ENCODE peak calls at places on chromosome 14, in eight cellular contexts. One of them, this sample, is unnamed.
A peak's percentile ranks its signal among the peaks of the same experiment; 100 is the strongest.

GRCh38 chr14:34883954-34884353 is 8.8 kb upstream of the BAZ1A start:
- DNase-seq in suprapubic skin: no peak
- DNase-seq in Peyer's patch: no peak
- DNase-seq in right cardiac atrium: no peak
- DNase-seq in heart right ventricle: no peak
- DNase-seq in psoas muscle: no peak
- DNase-seq in aorta: no peak
- DNase-seq in RWPE2: no peak
- DNase-seq in this sample: no peak

GRCh38 chr14:88987516-88987915 is 163.1 kb downstream of the TTC8 start:
- DNase-seq in suprapubic skin: no peak
- DNase-seq in Peyer's patch: no peak
- DNase-seq in right cardiac atrium: no peak
- DNase-seq in heart right ventricle: no peak
- DNase-seq in psoas muscle: no peak
- DNase-seq in aorta: no peak
- DNase-seq in RWPE2: no peak
- DNase-seq in this sample: no peak

GRCh38 chr14:35390577-35391387 is 13.8 kb downstream of the NFKBIA start:
- DNase-seq in suprapubic skin: no peak
- DNase-seq in Peyer's patch: no peak
- DNase-seq in right cardiac atrium: no peak
- DNase-seq in heart right ventricle: no peak
- DNase-seq in psoas muscle: no peak
- DNase-seq in aorta: peak; percentile 33
- DNase-seq in RWPE2: no peak
- DNase-seq in this sample: no peak

GRCh38 chr14:45252356-45253069 is 489 bp downstream of the MIS18BP1 start:
- DNase-seq in suprapubic skin: no peak
- DNase-seq in Peyer's patch: peak; percentile 36
- DNase-seq in right cardiac atrium: peak; percentile 47
- DNase-seq in heart right ventricle: no peak
- DNase-seq in psoas muscle: no peak
- DNase-seq in aorta: no peak
- DNase-seq in RWPE2: no peak
- DNase-seq in this sample: peak; percentile 76

GRCh38 chr14:54761835-54762234 is 140.8 kb downstream of the GCH1 start:
- DNase-seq in suprapubic skin: no peak
- DNase-seq in Peyer's patch: no peak
- DNase-seq in right cardiac atrium: no peak
- DNase-seq in heart right ventricle: no peak
- DNase-seq in psoas muscle: no peak
- DNase-seq in aorta: no peak
- DNase-seq in RWPE2: no peak
- DNase-seq in this sample: no peak

GRCh38 chr14:43503508-43503907 is 1003.6 kb downstream of the FSCB start:
- DNase-seq in suprapubic skin: no peak
- DNase-seq in Peyer's patch: no peak
- DNase-seq in right cardiac atrium: no peak
- DNase-seq in heart right ventricle: no peak
- DNase-seq in psoas muscle: no peak
- DNase-seq in aorta: no peak
- DNase-seq in RWPE2: no peak
- DNase-seq in this sample: no peak

GRCh38 chr14:68564826-68565760 is 227.8 kb downstream of the ZFP36L1 start:
- DNase-seq in suprapubic skin: peak; percentile 60
- DNase-seq in Peyer's patch: no peak
- DNase-seq in right cardiac atrium: no peak
- DNase-seq in heart right ventricle: no peak
- DNase-seq in psoas muscle: no peak
- DNase-seq in aorta: no peak
- DNase-seq in RWPE2: no peak
- DNase-seq in this sample: no peak

GRCh38 chr14:59819446-59820088 is 51.0 kb downstream of the RTN1 start:
- DNase-seq in suprapubic skin: no peak
- DNase-seq in Peyer's patch: no peak
- DNase-seq in right cardiac atrium: peak; percentile 38
- DNase-seq in heart right ventricle: no peak
- DNase-seq in psoas muscle: peak; percentile 50
- DNase-seq in aorta: no peak
- DNase-seq in RWPE2: peak; percentile 56
- DNase-seq in this sample: peak; percentile 70

GRCh38 chr14:55926007-55926406 is 192.2 kb upstream of the PELI2 start:
- DNase-seq in suprapubic skin: no peak
- DNase-seq in Peyer's patch: no peak
- DNase-seq in right cardiac atrium: no peak
- DNase-seq in heart right ventricle: no peak
- DNase-seq in psoas muscle: no peak
- DNase-seq in aorta: no peak
- DNase-seq in RWPE2: no peak
- DNase-seq in this sample: no peak

GRCh38 chr14:65637780-65638179 is 225.2 kb downstream of the FUT8 start:
- DNase-seq in suprapubic skin: no peak
- DNase-seq in Peyer's patch: peak; percentile 29
- DNase-seq in right cardiac atrium: no peak
- DNase-seq in heart right ventricle: no peak
- DNase-seq in psoas muscle: no peak
- DNase-seq in aorta: no peak
- DNase-seq in RWPE2: no peak
- DNase-seq in this sample: no peak

GRCh38 chr14:51431033-51431709 is 191.1 kb downstream of the TMX1 start:
- DNase-seq in suprapubic skin: no peak
- DNase-seq in Peyer's patch: no peak
- DNase-seq in right cardiac atrium: no peak
- DNase-seq in heart right ventricle: no peak
- DNase-seq in psoas muscle: no peak
- DNase-seq in aorta: no peak
- DNase-seq in RWPE2: no peak
- DNase-seq in this sample: no peak

GRCh38 chr14:89237923-89238529 is 179.0 kb downstream of the FOXN3 start:
- DNase-seq in suprapubic skin: no peak
- DNase-seq in Peyer's patch: no peak
- DNase-seq in right cardiac atrium: no peak
- DNase-seq in heart right ventricle: no peak
- DNase-seq in psoas muscle: no peak
- DNase-seq in aorta: no peak
- DNase-seq in RWPE2: no peak
- DNase-seq in this sample: no peak

GRCh38 chr14:104465482-104466390 is 113.8 kb upstream of the C14orf180 start:
- DNase-seq in suprapubic skin: no peak
- DNase-seq in Peyer's patch: no peak
- DNase-seq in right cardiac atrium: no peak
- DNase-seq in heart right ventricle: no peak
- DNase-seq in psoas muscle: no peak
- DNase-seq in aorta: no peak
- DNase-seq in RWPE2: no peak
- DNase-seq in this sample: no peak

GRCh38 chr14:87430810-87431209 is 562.2 kb downstream of the GALC start:
- DNase-seq in suprapubic skin: no peak
- DNase-seq in Peyer's patch: no peak
- DNase-seq in right cardiac atrium: no peak
- DNase-seq in heart right ventricle: no peak
- DNase-seq in psoas muscle: no peak
- DNase-seq in aorta: no peak
- DNase-seq in RWPE2: peak; percentile 67
- DNase-seq in this sample: no peak

GRCh38 chr14:56522403-56522802 is 57.2 kb upstream of the TMEM260 start:
- DNase-seq in suprapubic skin: no peak
- DNase-seq in Peyer's patch: no peak
- DNase-seq in right cardiac atrium: no peak
- DNase-seq in heart right ventricle: no peak
- DNase-seq in psoas muscle: no peak
- DNase-seq in aorta: no peak
- DNase-seq in RWPE2: no peak
- DNase-seq in this sample: no peak

GRCh38 chr14:101017806-101018560 is 114.5 kb upstream of the RTL1 start:
- DNase-seq in suprapubic skin: no peak
- DNase-seq in Peyer's patch: no peak
- DNase-seq in right cardiac atrium: no peak
- DNase-seq in heart right ventricle: no peak
- DNase-seq in psoas muscle: no peak
- DNase-seq in aorta: no peak
- DNase-seq in RWPE2: peak; percentile 30
- DNase-seq in this sample: peak; percentile 12

GRCh38 chr14:22978873-22979671 is 3.3 kb downstream of the AJUBA start:
- DNase-seq in suprapubic skin: peak; percentile 81
- DNase-seq in Peyer's patch: no peak
- DNase-seq in right cardiac atrium: no peak
- DNase-seq in heart right ventricle: no peak
- DNase-seq in psoas muscle: no peak
- DNase-seq in aorta: no peak
- DNase-seq in RWPE2: peak; percentile 100
- DNase-seq in this sample: no peak

GRCh38 chr14:63178912-63179311 is 25.3 kb upstream of the RHOJ start:
- DNase-seq in suprapubic skin: no peak
- DNase-seq in Peyer's patch: no peak
- DNase-seq in right cardiac atrium: no peak
- DNase-seq in heart right ventricle: no peak
- DNase-seq in psoas muscle: no peak
- DNase-seq in aorta: no peak
- DNase-seq in RWPE2: peak; percentile 82
- DNase-seq in this sample: no peak

GRCh38 chr14:61514006-61514830 is 181.1 kb upstream of the HIF1A start:
- DNase-seq in suprapubic skin: no peak
- DNase-seq in Peyer's patch: no peak
- DNase-seq in right cardiac atrium: no peak
- DNase-seq in heart right ventricle: no peak
- DNase-seq in psoas muscle: no peak
- DNase-seq in aorta: no peak
- DNase-seq in RWPE2: no peak
- DNase-seq in this sample: no peak

GRCh38 chr14:90447720-90448497 is 51.1 kb downstream of the CALM1 start:
- DNase-seq in suprapubic skin: no peak
- DNase-seq in Peyer's patch: no peak
- DNase-seq in right cardiac atrium: no peak
- DNase-seq in heart right ventricle: no peak
- DNase-seq in psoas muscle: no peak
- DNase-seq in aorta: no peak
- DNase-seq in RWPE2: no peak
- DNase-seq in this sample: no peak

GRCh38 chr14:59631237-59631636 is 54.6 kb upstream of the CCDC175 start:
- DNase-seq in suprapubic skin: no peak
- DNase-seq in Peyer's patch: no peak
- DNase-seq in right cardiac atrium: no peak
- DNase-seq in heart right ventricle: no peak
- DNase-seq in psoas muscle: no peak
- DNase-seq in aorta: no peak
- DNase-seq in RWPE2: no peak
- DNase-seq in this sample: no peak

GRCh38 chr14:20799955-20800544 is 2.6 kb downstream of the RNASE1 start:
- DNase-seq in suprapubic skin: peak; percentile 69
- DNase-seq in Peyer's patch: peak; percentile 65
- DNase-seq in right cardiac atrium: peak; percentile 72
- DNase-seq in heart right ventricle: peak; percentile 59
- DNase-seq in psoas muscle: no peak
- DNase-seq in aorta: peak; percentile 66
- DNase-seq in RWPE2: no peak
- DNase-seq in this sample: peak; percentile 88
- H3K27ac ChIP-seq in suprapubic skin: peak overlapping the region; percentile 39
- H3K27ac ChIP-seq in Peyer's patch: peak overlapping the region; percentile 67
- H3K27ac ChIP-seq in right cardiac atrium: peak overlapping the region; percentile 96
- H3K27ac ChIP-seq in heart right ventricle: peak overlapping the region; percentile 79
- H3K27ac ChIP-seq in psoas muscle: peak overlapping the region; percentile 50
- H3K27ac ChIP-seq in aorta: no peak overlapping the region
- H3K27ac ChIP-seq in RWPE2: no peak overlapping the region
- H3K27ac ChIP-seq in this sample: peak overlapping the region; percentile 80

DNA sequence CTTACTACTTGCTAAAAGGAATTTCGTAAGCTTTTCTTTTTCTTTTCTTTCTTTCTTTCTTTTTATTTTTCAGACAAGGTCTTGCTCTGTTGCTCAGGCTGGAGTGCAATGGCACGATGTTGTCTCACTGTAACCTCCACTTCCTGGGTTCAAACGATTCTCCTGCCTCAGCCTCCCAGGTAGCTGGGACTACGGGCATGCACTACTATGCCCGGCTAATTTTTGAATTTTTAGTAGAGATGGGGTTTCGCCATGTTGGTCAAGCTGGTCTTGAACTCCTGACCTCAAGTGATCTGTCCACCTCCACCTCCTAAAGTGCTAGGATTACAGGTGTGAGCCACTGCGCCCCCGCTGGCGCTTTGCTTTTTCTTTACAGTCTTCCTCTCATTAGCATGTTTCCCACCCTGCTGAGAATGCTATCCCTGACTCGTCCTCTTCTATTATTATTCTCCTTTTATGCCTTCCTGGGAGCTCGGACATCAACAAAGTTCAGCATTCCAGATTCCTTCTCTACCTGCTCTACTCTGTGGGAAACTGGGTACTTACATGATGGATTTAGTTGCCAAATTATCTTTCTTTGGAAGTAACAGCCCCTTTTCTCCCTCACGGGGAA is 3.1 kb downstream of the MTHFD1 start:
- DNase-seq in suprapubic skin: no peak
- DNase-seq in Peyer's patch: no peak
- DNase-seq in right cardiac atrium: no peak
- DNase-seq in heart right ventricle: no peak
- DNase-seq in psoas muscle: no peak
- DNase-seq in aorta: no peak
- DNase-seq in RWPE2: no peak
- DNase-seq in this sample: no peak
- H3K4me1 ChIP-seq in suprapubic skin: peaks cover 25% of the 10 kb centered on the region
- H3K4me1 ChIP-seq in Peyer's patch: no peaks in the 10 kb centered on the region
- H3K4me1 ChIP-seq in right cardiac atrium: no peaks in the 10 kb centered on the region
- H3K4me1 ChIP-seq in heart right ventricle: peaks cover 3% of the 10 kb centered on the region
- H3K4me1 ChIP-seq in psoas muscle: peaks cover 22% of the 10 kb centered on the region
- H3K4me1 ChIP-seq in aorta: no peaks in the 10 kb centered on the region
- H3K4me1 ChIP-seq in RWPE2: peaks cover 10% of the 10 kb centered on the region
- H3K4me1 ChIP-seq in this sample: peaks cover 33% of the 10 kb centered on the region

DNA sequence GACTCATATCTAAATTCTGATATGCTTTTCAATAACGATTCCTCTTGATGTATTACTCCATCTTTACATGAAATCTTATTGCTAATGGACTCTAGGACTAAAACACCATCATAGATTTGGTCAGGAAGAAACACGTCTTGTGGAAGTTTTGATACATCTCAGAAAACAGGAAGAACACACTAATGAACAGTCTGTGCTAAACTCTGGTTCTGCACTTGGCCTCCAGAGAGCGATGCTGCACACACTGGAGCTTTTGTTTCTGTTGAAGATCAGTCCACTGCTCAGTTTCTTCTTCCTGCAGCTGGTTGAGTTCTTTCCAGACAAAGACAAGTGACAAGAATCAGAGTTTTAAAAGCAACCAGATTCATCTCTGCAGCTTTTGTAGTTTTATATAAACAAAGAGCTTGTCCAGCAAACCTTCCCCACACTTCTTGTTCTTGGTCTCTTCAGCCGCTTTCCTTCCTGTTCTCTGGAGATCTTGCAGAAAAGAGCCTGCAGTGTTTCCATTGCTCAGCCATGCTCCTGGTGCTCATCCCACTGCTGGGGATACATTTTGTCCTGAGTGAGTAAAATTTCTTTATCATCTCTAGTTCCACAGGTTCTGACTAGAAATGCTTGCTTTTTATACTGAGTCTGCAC is 229.1 kb upstream of the OR4E1 start:
- DNase-seq in suprapubic skin: no peak
- DNase-seq in Peyer's patch: peak; percentile 23
- DNase-seq in right cardiac atrium: no peak
- DNase-seq in heart right ventricle: no peak
- DNase-seq in psoas muscle: no peak
- DNase-seq in aorta: no peak
- DNase-seq in RWPE2: no peak
- DNase-seq in this sample: no peak
- H3K4me3 ChIP-seq in suprapubic skin: no peak overlapping the region
- H3K4me3 ChIP-seq in Peyer's patch: no peak overlapping the region
- H3K4me3 ChIP-seq in right cardiac atrium: no peak overlapping the region
- H3K4me3 ChIP-seq in heart right ventricle: no peak overlapping the region
- H3K4me3 ChIP-seq in psoas muscle: no peak overlapping the region
- H3K4me3 ChIP-seq in aorta: no peak overlapping the region
- H3K4me3 ChIP-seq in RWPE2: no peak overlapping the region
- H3K4me3 ChIP-seq in this sample: no peak overlapping the region

GRCh38 chr14:24665440-24665991 is 31.5 kb upstream of the GZMB start:
- DNase-seq in suprapubic skin: no peak
- DNase-seq in Peyer's patch: peak; percentile 25
- DNase-seq in right cardiac atrium: no peak
- DNase-seq in heart right ventricle: no peak
- DNase-seq in psoas muscle: no peak
- DNase-seq in aorta: no peak
- DNase-seq in RWPE2: no peak
- DNase-seq in this sample: no peak
- H3K27ac ChIP-seq in suprapubic skin: no peak overlapping the region
- H3K27ac ChIP-seq in Peyer's patch: no peak overlapping the region
- H3K27ac ChIP-seq in right cardiac atrium: no peak overlapping the region
- H3K27ac ChIP-seq in heart right ventricle: no peak overlapping the region
- H3K27ac ChIP-seq in psoas muscle: no peak overlapping the region
- H3K27ac ChIP-seq in aorta: no peak overlapping the region
- H3K27ac ChIP-seq in RWPE2: peak overlapping the region; percentile 5
- H3K27ac ChIP-seq in this sample: no peak overlapping the region